ENCODE peak calls at places on chromosome 6, in five cellular contexts. G is psoas muscle, D is lower lobe of right lung, T is Right ventricle myocardium superior, Y is WERI-Rb-1. V is an unnamed sample.

GRCh38 chr6:27517928-27518787 is 45.3 kb upstream of the ZNF184 start:
- DNase-seq in T (no peak), D (no peak), G (no peak), Y (no peak), V (no peak)

GRCh38 chr6:53854843-53855567 is 60.2 kb downstream of the LRRC1 start:
- DNase-seq in T (no peak), G (no peak), D (no peak), Y (no peak), V (no peak)

GRCh38 chr6:109103942-109104341 is 8.6 kb downstream of the CEP57L1 start:
- DNase-seq in D (no peak), G (no peak), Y (no peak), T (no peak), V (no peak)

GRCh38 chr6:115131709-115132490 is 789.1 kb upstream of the HS3ST5 start:
- DNase-seq in T (no peak), G (no peak), D (no peak), Y (no peak), V (no peak)

GRCh38 chr6:1212919-1213318 is 99.0 kb upstream of the FOXQ1 start:
- DNase-seq in G (no peak), T (no peak), Y (no peak), D (no peak), V (no peak)

GRCh38 chr6:139239137-139239536 is 52.7 kb downstream of the TXLNB start:
- DNase-seq in T (no peak), G (no peak), D (no peak), Y (no peak), V (no peak)

GRCh38 chr6:40569162-40569920 is 17.8 kb downstream of the LRFN2 start:
- DNase-seq in D (no peak), Y (peak), T (no peak), G (no peak), V (no peak)

GRCh38 chr6:167113047-167113446 is 9.8 kb upstream of the CCR6 start:
- DNase-seq in T (no peak), Y (no peak), G (no peak), D (no peak), V (no peak)

GRCh38 chr6:146289816-146290588 is 253.6 kb upstream of the RAB32 start:
- DNase-seq in D (no peak), G (no peak), Y (no peak), T (no peak), V (peak)